ENCODE peak calls at places on chromosome 14, in ten cellular contexts. One of them, this sample, is unnamed.

GRCh38 chr14:73749706-73750105 is 35.5 kb upstream of the PNMA1 start:
- DNase-seq in left ventricle myocardium inferior: no peak
- DNase-seq in right lobe of liver: no peak
- DNase-seq in body of pancreas: no peak
- DNase-seq in brain microvascular endothelial cell: no peak
- DNase-seq in bronchial epithelial cell: no peak
- DNase-seq in cardiac fibroblast: no peak
- DNase-seq in testis: no peak
- DNase-seq in DND-41: no peak
- DNase-seq in dorsolateral prefrontal cortex: no peak
- DNase-seq in this sample: no peak

GRCh38 chr14:20421267-20421666 is 8.0 kb upstream of the TEP1 start:
- DNase-seq in cardiac fibroblast: no peak
- DNase-seq in testis: no peak
- DNase-seq in brain microvascular endothelial cell: no peak
- DNase-seq in dorsolateral prefrontal cortex: no peak
- DNase-seq in bronchial epithelial cell: no peak
- DNase-seq in body of pancreas: no peak
- DNase-seq in left ventricle myocardium inferior: no peak
- DNase-seq in right lobe of liver: no peak
- DNase-seq in DND-41: no peak
- DNase-seq in this sample: no peak

GRCh38 chr14:104549536-104550339 is 29.8 kb upstream of the C14orf180 start:
- DNase-seq in brain microvascular endothelial cell: no peak
- DNase-seq in body of pancreas: no peak
- DNase-seq in right lobe of liver: no peak
- DNase-seq in testis: no peak
- DNase-seq in dorsolateral prefrontal cortex: peak
- DNase-seq in bronchial epithelial cell: no peak
- DNase-seq in left ventricle myocardium inferior: no peak
- DNase-seq in cardiac fibroblast: no peak
- DNase-seq in DND-41: no peak
- DNase-seq in this sample: no peak

GRCh38 chr14:102504302-102504950 is 5.2 kb downstream of the ANKRD9 start:
- DNase-seq in dorsolateral prefrontal cortex: no peak
- DNase-seq in brain microvascular endothelial cell: no peak
- DNase-seq in body of pancreas: no peak
- DNase-seq in DND-41: no peak
- DNase-seq in right lobe of liver: no peak
- DNase-seq in left ventricle myocardium inferior: no peak
- DNase-seq in bronchial epithelial cell: no peak
- DNase-seq in cardiac fibroblast: no peak
- DNase-seq in testis: no peak
- DNase-seq in this sample: no peak

GRCh38 chr14:36518586-36519430 is 1.2 kb downstream of the NKX2-1 start:
- DNase-seq in cardiac fibroblast: no peak
- DNase-seq in left ventricle myocardium inferior: no peak
- DNase-seq in body of pancreas: no peak
- DNase-seq in testis: no peak
- DNase-seq in right lobe of liver: no peak
- DNase-seq in DND-41: no peak
- DNase-seq in dorsolateral prefrontal cortex: no peak
- DNase-seq in bronchial epithelial cell: no peak
- DNase-seq in brain microvascular endothelial cell: no peak
- DNase-seq in this sample: no peak

GRCh38 chr14:24277606-24278321 is 6.4 kb upstream of the RABGGTA start:
- DNase-seq in testis: no peak
- DNase-seq in body of pancreas: peak
- DNase-seq in left ventricle myocardium inferior: peak
- DNase-seq in bronchial epithelial cell: no peak
- DNase-seq in dorsolateral prefrontal cortex: no peak
- DNase-seq in cardiac fibroblast: no peak
- DNase-seq in DND-41: no peak
- DNase-seq in brain microvascular endothelial cell: no peak
- DNase-seq in right lobe of liver: no peak
- DNase-seq in this sample: no peak

GRCh38 chr14:59333668-59334067 is 131.5 kb downstream of the GPR135 start:
- DNase-seq in right lobe of liver: no peak
- DNase-seq in DND-41: no peak
- DNase-seq in cardiac fibroblast: peak
- DNase-seq in body of pancreas: peak
- DNase-seq in dorsolateral prefrontal cortex: no peak
- DNase-seq in bronchial epithelial cell: peak
- DNase-seq in left ventricle myocardium inferior: no peak
- DNase-seq in brain microvascular endothelial cell: peak
- DNase-seq in testis: no peak
- DNase-seq in this sample: peak

GRCh38 chr14:90999299-90999698 is 61.1 kb downstream of the RPS6KA5 start:
- DNase-seq in right lobe of liver: no peak
- DNase-seq in bronchial epithelial cell: no peak
- DNase-seq in dorsolateral prefrontal cortex: no peak
- DNase-seq in testis: no peak
- DNase-seq in body of pancreas: no peak
- DNase-seq in brain microvascular endothelial cell: no peak
- DNase-seq in cardiac fibroblast: no peak
- DNase-seq in left ventricle myocardium inferior: no peak
- DNase-seq in DND-41: no peak
- DNase-seq in this sample: no peak

GRCh38 chr14:62662811-62663477 is 382.3 kb downstream of the KCNH5 start:
- DNase-seq in left ventricle myocardium inferior: no peak
- DNase-seq in bronchial epithelial cell: no peak
- DNase-seq in brain microvascular endothelial cell: no peak
- DNase-seq in dorsolateral prefrontal cortex: no peak
- DNase-seq in testis: no peak
- DNase-seq in body of pancreas: no peak
- DNase-seq in DND-41: no peak
- DNase-seq in right lobe of liver: no peak
- DNase-seq in cardiac fibroblast: no peak
- DNase-seq in this sample: no peak

GRCh38 chr14:104280902-104281767 is 142.7 kb downstream of the KIF26A start:
- DNase-seq in testis: no peak
- DNase-seq in left ventricle myocardium inferior: peak
- DNase-seq in DND-41: no peak
- DNase-seq in right lobe of liver: peak
- DNase-seq in bronchial epithelial cell: no peak
- DNase-seq in cardiac fibroblast: no peak
- DNase-seq in brain microvascular endothelial cell: no peak
- DNase-seq in dorsolateral prefrontal cortex: peak
- DNase-seq in body of pancreas: peak
- DNase-seq in this sample: no peak

DNA sequence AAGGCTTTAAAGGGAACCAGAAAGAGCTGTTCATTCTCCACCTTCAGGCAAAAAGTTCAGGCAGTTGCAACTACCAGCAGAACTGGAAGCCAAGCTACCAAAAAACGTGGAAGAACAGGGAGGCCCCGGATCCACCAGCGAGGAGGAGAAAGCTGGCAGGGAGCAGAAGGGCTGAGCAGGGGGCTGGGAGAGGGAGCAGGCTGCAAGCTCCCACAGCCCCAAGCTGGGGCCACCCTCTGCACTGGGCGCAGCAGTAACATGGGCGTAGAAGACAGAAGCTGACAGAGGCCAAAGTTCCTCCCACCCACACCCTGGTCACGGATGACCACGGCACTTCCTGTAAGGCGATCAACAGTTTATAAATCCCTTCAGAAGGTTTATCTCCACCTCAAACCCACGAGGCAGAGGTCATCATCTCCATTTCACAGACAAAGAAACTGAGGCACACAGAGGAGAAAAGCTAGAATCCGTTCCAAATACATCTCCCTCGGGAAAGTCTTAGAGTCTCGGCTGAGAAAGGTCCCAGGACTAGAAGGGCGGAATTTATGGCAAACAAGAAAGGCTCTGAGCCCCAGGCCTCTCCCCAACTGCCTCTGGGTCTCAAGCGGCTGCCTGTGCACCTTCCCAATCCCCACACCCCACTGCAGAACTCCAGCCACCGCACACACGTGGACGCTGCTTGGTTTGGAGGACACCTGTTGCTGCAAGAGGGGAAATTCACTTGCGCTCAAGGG is 1.8 kb downstream of the CCDC85C start:
- DNase-seq in testis: peak
- DNase-seq in DND-41: peak
- DNase-seq in cardiac fibroblast: no peak
- DNase-seq in left ventricle myocardium inferior: no peak
- DNase-seq in dorsolateral prefrontal cortex: no peak
- DNase-seq in body of pancreas: peak
- DNase-seq in bronchial epithelial cell: no peak
- DNase-seq in brain microvascular endothelial cell: no peak
- DNase-seq in right lobe of liver: peak
- DNase-seq in this sample: peak
- H3K4me3 ChIP-seq in testis: peak
- H3K4me3 ChIP-seq in DND-41: peak
- H3K4me3 ChIP-seq in cardiac fibroblast: peak
- H3K4me3 ChIP-seq in left ventricle myocardium inferior: peak
- H3K4me3 ChIP-seq in dorsolateral prefrontal cortex: peak
- H3K4me3 ChIP-seq in body of pancreas: peak
- H3K4me3 ChIP-seq in bronchial epithelial cell: peak
- H3K4me3 ChIP-seq in brain microvascular endothelial cell: no peak
- H3K4me3 ChIP-seq in right lobe of liver: peak
- H3K4me3 ChIP-seq in this sample: peak

DNA sequence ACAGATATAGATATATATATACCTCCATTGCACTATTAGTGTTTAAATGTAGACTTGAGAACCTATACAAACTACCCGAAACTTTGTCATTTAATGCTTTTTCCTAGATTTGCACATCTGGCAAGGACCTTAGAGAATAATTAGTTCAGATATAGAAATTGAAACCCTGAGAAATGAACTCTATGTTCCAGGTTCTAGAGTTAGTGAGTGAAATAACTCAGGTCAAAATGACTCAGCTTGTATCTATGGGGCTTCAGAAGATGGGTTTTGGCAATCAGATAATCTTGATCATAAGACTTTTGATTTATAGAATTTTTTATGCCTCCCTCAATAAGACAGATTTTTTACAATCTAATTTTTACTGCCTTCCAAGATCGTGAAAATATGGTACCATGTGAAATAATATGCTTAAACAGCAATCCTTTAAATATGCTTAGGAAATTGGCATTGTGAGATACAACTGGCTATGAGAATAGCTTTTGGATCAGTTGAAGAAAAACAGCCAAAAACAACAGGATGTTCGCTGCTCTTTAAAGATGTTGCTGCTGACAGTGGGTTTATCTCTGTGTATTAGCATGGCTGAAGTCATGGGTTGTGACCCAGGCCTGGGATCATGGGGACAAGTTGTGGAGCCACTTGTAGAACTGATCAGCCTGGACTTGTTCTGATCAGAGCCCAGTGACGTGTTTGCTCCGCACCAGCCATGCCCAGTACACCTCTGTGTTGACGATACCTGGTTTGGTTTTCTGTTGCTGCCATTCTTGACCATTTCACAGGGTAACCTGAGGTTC is 63.6 kb downstream of the TTLL5 start:
- DNase-seq in cardiac fibroblast: peak
- DNase-seq in testis: no peak
- DNase-seq in right lobe of liver: no peak
- DNase-seq in dorsolateral prefrontal cortex: no peak
- DNase-seq in brain microvascular endothelial cell: no peak
- DNase-seq in left ventricle myocardium inferior: peak
- DNase-seq in body of pancreas: no peak
- DNase-seq in bronchial epithelial cell: no peak
- DNase-seq in DND-41: no peak
- DNase-seq in this sample: no peak
- TF ChIP-seq CTCF in cardiac fibroblast: no peak
- TF ChIP-seq CTCF in testis: no peak
- TF ChIP-seq CTCF in right lobe of liver: no peak
- TF ChIP-seq CTCF in dorsolateral prefrontal cortex: no peak
- TF ChIP-seq CTCF in brain microvascular endothelial cell: no peak
- TF ChIP-seq CTCF in left ventricle myocardium inferior: no peak
- TF ChIP-seq CTCF in body of pancreas: no peak
- TF ChIP-seq CTCF in bronchial epithelial cell: no peak
- TF ChIP-seq CTCF in DND-41: no peak
- TF ChIP-seq CTCF in this sample: no peak

GRCh38 chr14:21523203-21523602 is 2.9 kb downstream of the SALL2 start:
- DNase-seq in brain microvascular endothelial cell: no peak
- DNase-seq in body of pancreas: no peak
- DNase-seq in left ventricle myocardium inferior: no peak
- DNase-seq in testis: no peak
- DNase-seq in bronchial epithelial cell: no peak
- DNase-seq in DND-41: no peak
- DNase-seq in cardiac fibroblast: no peak
- DNase-seq in right lobe of liver: no peak
- DNase-seq in dorsolateral prefrontal cortex: no peak
- DNase-seq in this sample: no peak

GRCh38 chr14:21525571-21525970 is 575 bp downstream of the SALL2 start:
- DNase-seq in cardiac fibroblast: no peak
- DNase-seq in left ventricle myocardium inferior: no peak
- DNase-seq in bronchial epithelial cell: no peak
- DNase-seq in brain microvascular endothelial cell: peak
- DNase-seq in body of pancreas: peak
- DNase-seq in right lobe of liver: no peak
- DNase-seq in testis: no peak
- DNase-seq in DND-41: peak
- DNase-seq in dorsolateral prefrontal cortex: no peak
- DNase-seq in this sample: no peak

GRCh38 chr14:21526672-21527319 is 650 bp upstream of the SALL2 start:
- DNase-seq in bronchial epithelial cell: no peak
- DNase-seq in brain microvascular endothelial cell: no peak
- DNase-seq in DND-41: no peak
- DNase-seq in testis: no peak
- DNase-seq in cardiac fibroblast: no peak
- DNase-seq in dorsolateral prefrontal cortex: no peak
- DNase-seq in body of pancreas: no peak
- DNase-seq in left ventricle myocardium inferior: no peak
- DNase-seq in right lobe of liver: no peak
- DNase-seq in this sample: no peak

GRCh38 chr14:21525995-21526671 is at the start of gene SALL2:
- DNase-seq in DND-41: peak
- DNase-seq in bronchial epithelial cell: peak
- DNase-seq in body of pancreas: peak
- DNase-seq in cardiac fibroblast: peak
- DNase-seq in left ventricle myocardium inferior: peak
- DNase-seq in testis: peak
- DNase-seq in right lobe of liver: peak
- DNase-seq in dorsolateral prefrontal cortex: peak
- DNase-seq in brain microvascular endothelial cell: peak
- DNase-seq in this sample: peak

GRCh38 chr14:21524575-21525518 is 1.3 kb downstream of the SALL2 start:
- DNase-seq in testis: no peak
- DNase-seq in right lobe of liver: no peak
- DNase-seq in bronchial epithelial cell: no peak
- DNase-seq in cardiac fibroblast: no peak
- DNase-seq in dorsolateral prefrontal cortex: no peak
- DNase-seq in brain microvascular endothelial cell: no peak
- DNase-seq in left ventricle myocardium inferior: no peak
- DNase-seq in DND-41: no peak
- DNase-seq in body of pancreas: no peak
- DNase-seq in this sample: no peak
- H3K4me3 ChIP-seq in testis: no peak
- H3K4me3 ChIP-seq in right lobe of liver: no peak
- H3K4me3 ChIP-seq in bronchial epithelial cell: no peak
- H3K4me3 ChIP-seq in cardiac fibroblast: peak
- H3K4me3 ChIP-seq in dorsolateral prefrontal cortex: peak
- H3K4me3 ChIP-seq in brain microvascular endothelial cell: peak
- H3K4me3 ChIP-seq in left ventricle myocardium inferior: peak
- H3K4me3 ChIP-seq in DND-41: no peak
- H3K4me3 ChIP-seq in body of pancreas: no peak
- H3K4me3 ChIP-seq in this sample: peak

DNA sequence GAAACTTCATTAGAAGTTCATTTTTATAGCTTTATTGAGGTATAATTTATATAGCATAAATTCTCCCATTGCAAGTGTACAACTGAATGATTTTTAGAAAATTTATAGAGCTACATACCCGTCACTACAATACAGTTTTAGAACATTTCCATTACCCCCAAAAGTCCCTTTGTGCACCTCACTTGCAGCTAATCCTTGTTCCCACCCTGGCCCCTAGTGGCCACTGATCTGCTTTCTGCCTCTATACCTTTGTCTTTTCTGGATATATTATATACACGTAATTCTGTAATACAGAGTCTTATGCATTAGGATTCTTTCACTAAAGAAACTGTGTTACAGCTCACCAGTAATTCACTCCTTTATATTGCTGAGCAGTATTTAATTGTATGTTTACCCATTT is 145.1 kb upstream of the DIO2 start:
- DNase-seq in testis: peak
- DNase-seq in dorsolateral prefrontal cortex: no peak
- DNase-seq in bronchial epithelial cell: no peak
- DNase-seq in right lobe of liver: no peak
- DNase-seq in brain microvascular endothelial cell: peak
- DNase-seq in left ventricle myocardium inferior: no peak
- DNase-seq in body of pancreas: no peak
- DNase-seq in DND-41: peak
- DNase-seq in cardiac fibroblast: peak
- DNase-seq in this sample: peak
- TF ChIP-seq CTCF in testis: peak
- TF ChIP-seq CTCF in dorsolateral prefrontal cortex: no peak
- TF ChIP-seq CTCF in bronchial epithelial cell: peak
- TF ChIP-seq CTCF in right lobe of liver: no peak
- TF ChIP-seq CTCF in brain microvascular endothelial cell: peak
- TF ChIP-seq CTCF in left ventricle myocardium inferior: no peak
- TF ChIP-seq CTCF in body of pancreas: no peak
- TF ChIP-seq CTCF in DND-41: peak
- TF ChIP-seq CTCF in cardiac fibroblast: peak
- TF ChIP-seq CTCF in this sample: peak

This sample was measured in astrocyte of the spinal cord.